ENCODE peak calls at places on chromosomes 12 and 14, in ten cellular contexts. B, X, N, P, H, U, G, A, J and I are unnamed samples.

GRCh38 chr12:111353603-111354295 is 15.1 kb downstream of the PHETA1 start:
- DNase-seq in B (no peak), G (no peak), U (no peak), P (no peak), N (no peak), J (no peak), X (no peak), H (no peak), A (no peak), I (no peak)

GRCh38 chr14:52349731-52350130 is 35.6 kb downstream of the PTGER2 start:
- DNase-seq in A (no peak), J (peak), N (peak), H (no peak), U (no peak), X (no peak), P (no peak), B (no peak), G (no peak), I (no peak)

GRCh38 chr14:68000516-68000915 is 180.9 kb downstream of the RAD51B start:
- DNase-seq in U (no peak), J (peak), G (no peak), P (no peak), A (no peak), N (no peak), X (no peak), H (no peak), B (no peak), I (no peak)

GRCh38 chr12:19971396-19971802 is 396.9 kb upstream of the PDE3A start:
- DNase-seq in U (no peak), H (no peak), X (no peak), B (no peak), A (no peak), P (no peak), J (no peak), N (no peak), G (peak), I (peak)

GRCh38 chr12:51218607-51219161 is 822 bp upstream of the POU6F1 start:
- DNase-seq in U (no peak), X (no peak), A (no peak), B (no peak), G (peak), J (no peak), N (no peak), P (no peak), H (no peak), I (peak)

GRCh38 chr12:100199347-100200136 is 1.1 kb upstream of the ACTR6 start:
- DNase-seq in J (peak), X (peak), G (peak), B (peak), A (peak), P (peak), H (peak), N (peak), U (no peak), I (peak)

GRCh38 chr14:95041477-95042020 is 115.8 kb downstream of the DICER1 start:
- DNase-seq in X (no peak), A (no peak), B (no peak), G (no peak), U (no peak), N (no peak), P (no peak), H (no peak), J (no peak), I (no peak)

GRCh38 chr12:104516821-104517220 is 60.1 kb downstream of the CHST11 start:
- DNase-seq in A (peak), P (no peak), H (no peak), J (no peak), U (no peak), B (no peak), X (no peak), N (no peak), G (no peak), I (no peak)

GRCh38 chr12:29547844-29548243 is 50.4 kb upstream of the OVCH1 start:
- DNase-seq in N (no peak), B (no peak), A (no peak), P (no peak), U (no peak), J (no peak), X (no peak), G (no peak), H (no peak), I (no peak)

GRCh38 chr12:13007496-13008233 is 7.6 kb upstream of the HEBP1 start:
- DNase-seq in B (no peak), G (no peak), A (no peak), J (no peak), U (no peak), H (no peak), X (no peak), N (no peak), P (no peak), I (no peak)

GRCh38 chr14:105013150-105013787 is 7.6 kb downstream of the CDCA4 start:
- DNase-seq in U (no peak), A (no peak), P (no peak), G (no peak), B (peak), J (no peak), N (no peak), H (no peak), X (peak), I (no peak)

GRCh38 chr14:20184181-20184580 is 6.5 kb upstream of the OR11G2 start:
- DNase-seq in A (no peak), H (no peak), U (no peak), N (no peak), B (no peak), J (no peak), P (no peak), X (no peak), G (no peak), I (peak)

GRCh38 chr12:122467983-122468382 is 32.7 kb downstream of the ZCCHC8 start:
- DNase-seq in P (no peak), J (no peak), H (no peak), U (no peak), G (no peak), X (no peak), N (no peak), B (no peak), A (no peak), I (no peak)

GRCh38 chr12:52699960-52700359 is 3.4 kb downstream of the KRT77 start:
- DNase-seq in J (no peak), P (no peak), H (no peak), X (no peak), U (no peak), A (no peak), B (no peak), G (no peak), N (no peak), I (no peak)

GRCh38 chr14:36524874-36525745 is 5.1 kb upstream of the NKX2-1 start:
- DNase-seq in B (no peak), H (no peak), N (peak), J (no peak), X (peak), G (no peak), A (no peak), U (no peak), P (peak), I (peak)

GRCh38 chr12:105235747-105236476 is at the start of gene APPL2:
- DNase-seq in X (peak), P (peak), A (peak), B (peak), N (peak), U (no peak), H (peak), J (peak), G (peak), I (peak)

GRCh38 chr14:22847661-22848341 is 11.4 kb downstream of the MMP14 start:
- DNase-seq in N (no peak), H (no peak), P (peak), A (no peak), J (no peak), X (peak), B (no peak), G (no peak), U (no peak), I (peak)

GRCh38 chr12:94070520-94070919 is 77.9 kb upstream of the PLXNC1 start:
- DNase-seq in G (no peak), A (no peak), X (no peak), B (no peak), J (no peak), U (no peak), H (no peak), P (no peak), N (no peak), I (no peak)

GRCh38 chr12:57694459-57695019 is 607 bp downstream of the OS9 start:
- DNase-seq in G (peak), B (no peak), J (no peak), A (no peak), P (no peak), H (no peak), N (peak), X (no peak), U (peak), I (peak)

GRCh38 chr12:122244565-122245371 is 18.9 kb upstream of the DIABLO start:
- DNase-seq in J (no peak), P (no peak), U (no peak), G (no peak), B (no peak), A (no peak), H (no peak), N (no peak), X (no peak), I (no peak)

GRCh38 chr14:97638864-97639263 is 841.7 kb downstream of the VRK1 start:
- DNase-seq in X (no peak), J (no peak), B (no peak), U (no peak), G (no peak), N (no peak), A (no peak), P (no peak), H (no peak), I (no peak)

GRCh38 chr14:92589213-92589852 is 75.8 kb downstream of the RIN3 start:
- DNase-seq in B (no peak), H (no peak), U (no peak), X (peak), G (peak), P (no peak), N (no peak), A (no peak), J (no peak), I (no peak)

GRCh38 chr14:36553650-36554260 is 28.7 kb downstream of the NKX2-8 start:
- DNase-seq in N (no peak), X (peak), A (peak), U (peak), J (peak), P (peak), H (peak), G (peak), B (peak), I (peak)

GRCh38 chr12:56020437-56021189 is at the start of gene IKZF4:
- DNase-seq in H (peak), B (peak), N (peak), J (no peak), U (no peak), X (peak), A (no peak), P (no peak), G (no peak), I (no peak)

GRCh38 chr14:38022775-38023174 is 184.9 kb upstream of the SSTR1 start:
- DNase-seq in A (no peak), N (no peak), H (no peak), U (no peak), P (no peak), X (no peak), B (no peak), J (no peak), G (no peak), I (no peak)

GRCh38 chr12:57845478-57846284 is 848 bp downstream of the CTDSP2 start:
- DNase-seq in U (no peak), H (peak), A (no peak), J (peak), N (peak), B (peak), P (peak), X (peak), G (peak), I (peak)

GRCh38 chr12:47801904-47802246 is 17.8 kb downstream of the HDAC7 start:
- DNase-seq in U (no peak), N (no peak), J (no peak), H (no peak), A (no peak), X (no peak), G (no peak), P (no peak), B (no peak), I (no peak)